ENCODE peak calls at places on chromosomes 16 and 17, in five cellular contexts. X is neural progenitor cell; R is sigmoid colon; P is CD8-positive, alpha-beta T cell; Q is thoracic aorta. Z is an unnamed sample.
A peak's percentile ranks its signal among the peaks of the same experiment; 100 is the strongest.

GRCh38 chr17:71084219-71084618 is 914.9 kb downstream of the KCNJ2 start:
- DNase-seq in P (no peak), X (peak; percentile 71), Q (no peak), R (no peak), Z (no peak)

GRCh38 chr17:17183744-17184143 is 22.4 kb downstream of the PLD6 start:
- DNase-seq in R (no peak), Q (no peak), X (no peak), P (no peak), Z (no peak)

GRCh38 chr17:75173526-75173925 is 9.2 kb downstream of the SUMO2 start:
- DNase-seq in P (no peak), X (no peak), Q (no peak), R (no peak), Z (no peak)

GRCh38 chr17:60311936-60312335 is 80.0 kb downstream of the USP32 start:
- DNase-seq in Q (no peak), X (no peak), R (no peak), P (no peak), Z (no peak)

GRCh38 chr16:87135631-87136030 is 181.6 kb downstream of the C16orf95 start:
- DNase-seq in P (no peak), Q (no peak), R (peak; percentile 27), X (no peak), Z (no peak)

GRCh38 chr16:85898521-85899442 is at the start of gene IRF8:
- DNase-seq in P (peak; percentile 35), R (peak; percentile 87), Q (no peak), X (peak; percentile 90), Z (no peak)

GRCh38 chr17:15263206-15263579 is 1.9 kb downstream of the PMP22 start:
- DNase-seq in P (no peak), Q (peak; percentile 81), X (peak; percentile 73), R (peak; percentile 98), Z (peak; percentile 97)

GRCh38 chr16:9099131-9099625 is 7.7 kb downstream of the HAPSTR1 start:
- DNase-seq in P (no peak), Q (no peak), R (no peak), X (no peak), Z (no peak)

GRCh38 chr17:29086628-29087332 is 43.8 kb downstream of the PIPOX start:
- DNase-seq in R (no peak), X (peak; percentile 50), Q (no peak), P (no peak), Z (no peak)

GRCh38 chr16:85123891-85124635 is 11.8 kb upstream of the CIBAR2 start:
- DNase-seq in Q (peak; percentile 64), X (peak; percentile 40), P (no peak), R (peak; percentile 86), Z (peak; percentile 96)

GRCh38 chr16:8622315-8622656 is 788 bp downstream of the METTL22 start:
- DNase-seq in R (no peak), Q (no peak), P (no peak), X (no peak), Z (no peak)

GRCh38 chr16:31010943-31011342 is 505 bp upstream of the STX1B start:
- DNase-seq in Q (no peak), P (no peak), X (no peak), R (no peak), Z (no peak)

GRCh38 chr17:49016775-49017463 is 19.7 kb downstream of the IGF2BP1 start:
- DNase-seq in X (no peak), R (no peak), P (no peak), Q (no peak), Z (no peak)

GRCh38 chr17:2181206-2181983 is 122.2 kb downstream of the SMG6 start:
- DNase-seq in Q (peak; percentile 71), X (peak; percentile 38), P (no peak), R (peak; percentile 94), Z (peak; percentile 92)

GRCh38 chr17:55433629-55434422 is 12.2 kb upstream of the MMD start:
- DNase-seq in Q (no peak), R (peak; percentile 83), X (no peak), P (no peak), Z (no peak)

GRCh38 chr17:45218895-45219661 is 2.6 kb upstream of the FMNL1 start:
- DNase-seq in Q (peak; percentile 72), P (peak; percentile 79), R (peak; percentile 90), X (peak; percentile 86), Z (no peak)

GRCh38 chr17:62765351-62765750 is 42.8 kb downstream of the MARCHF10 start:
- DNase-seq in P (no peak), R (no peak), X (peak; percentile 50), Q (no peak), Z (no peak)

DNA sequence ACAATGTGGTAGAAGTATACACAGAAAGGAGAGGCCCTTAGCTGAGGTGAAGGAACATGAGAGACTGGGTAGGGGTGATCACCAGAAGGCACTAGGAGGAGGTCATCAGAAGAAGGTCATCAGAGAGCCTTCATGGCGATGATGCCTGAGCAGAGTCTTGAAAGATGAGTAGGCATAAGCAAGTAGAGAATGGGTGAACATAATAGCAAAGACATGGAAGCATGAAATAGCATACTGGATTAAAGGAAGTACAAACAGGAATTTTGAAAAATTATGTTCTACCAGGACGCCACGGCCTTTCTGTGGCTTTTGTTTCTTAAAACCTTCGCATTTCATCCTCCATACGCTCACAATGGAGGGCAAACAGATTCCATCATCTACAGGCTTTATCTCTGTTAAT is 2.9 kb downstream of the IKZF3 start:
- DNase-seq in X (no peak), P (no peak), Q (no peak), R (no peak), Z (no peak)
- H3K4me3 ChIP-seq in X (no peak overlapping the region), P (peak overlapping the region; percentile 33), Q (no peak overlapping the region), R (no peak overlapping the region), Z (no peak overlapping the region)

GRCh38 chr16:66695474-66695934 is 1.0 kb downstream of the CMTM4 start:
- DNase-seq in X (no peak), R (no peak), P (no peak), Q (no peak), Z (no peak)

GRCh38 chr16:66693088-66693487 is 3.5 kb downstream of the CMTM4 start:
- DNase-seq in P (no peak), Q (no peak), R (peak; percentile 17), X (no peak), Z (no peak)

GRCh38 chr16:66698046-66698445 is 1.5 kb upstream of the CMTM4 start:
- DNase-seq in P (no peak), X (no peak), Q (no peak), R (peak; percentile 46), Z (no peak)

GRCh38 chr16:66696669-66697630 is at the start of gene CMTM4:
- DNase-seq in X (peak; percentile 97), P (peak; percentile 48), Q (peak; percentile 24), R (peak; percentile 93), Z (peak; percentile 89)

DNA sequence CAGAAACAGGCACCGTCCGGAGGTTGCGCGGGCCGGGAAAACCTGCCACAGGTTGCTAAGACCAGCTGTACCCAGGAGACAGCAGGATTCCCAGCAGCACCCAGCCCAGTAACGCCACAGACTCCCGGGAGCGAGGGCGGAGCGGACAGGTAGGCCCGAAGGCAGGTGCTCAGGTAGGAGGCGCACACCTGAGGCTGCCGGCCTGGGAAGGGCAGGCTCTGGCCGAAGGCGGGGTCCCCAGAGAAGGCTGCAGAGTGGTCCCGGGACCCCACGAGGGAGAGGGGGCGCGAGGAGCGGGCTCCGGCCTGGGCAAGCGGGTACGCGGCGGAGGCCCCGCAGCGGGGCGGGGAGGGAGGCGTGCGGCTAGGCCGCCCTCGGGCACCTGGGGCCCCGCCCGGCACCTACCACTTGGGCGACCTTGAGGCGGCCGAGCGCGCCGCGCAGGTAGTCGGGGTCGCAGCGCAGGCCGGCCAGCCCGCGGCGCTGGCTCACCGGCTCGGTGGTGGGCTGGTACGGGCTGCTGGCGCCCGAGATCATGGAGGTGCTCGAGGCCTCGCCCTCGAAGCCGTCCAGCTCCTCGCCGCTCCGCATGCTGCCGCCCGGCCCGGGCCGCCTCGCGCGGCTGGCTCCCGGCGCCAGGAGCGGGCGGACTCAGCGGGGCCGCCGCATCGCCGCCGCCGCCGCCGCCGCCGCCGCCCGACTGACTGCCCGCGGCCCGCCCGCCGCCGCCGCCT is 441 bp downstream of the CMTM4 start:
- DNase-seq in R (peak; percentile 67), Q (no peak), X (peak; percentile 21), P (no peak), Z (no peak)
- H3K27ac ChIP-seq in R (peak overlapping the region; percentile 72), Q (no peak overlapping the region), X (no peak overlapping the region), P (no peak overlapping the region), Z (peak overlapping the region; percentile 87)

GRCh38 chr16:55835578-55835977 is 2.7 kb upstream of the CES1 start:
- DNase-seq in Q (no peak), X (no peak), P (no peak), R (peak; percentile 77), Z (no peak)

GRCh38 chr16:55830658-55831294 is 2.1 kb downstream of the CES1 start:
- DNase-seq in Q (no peak), R (no peak), P (no peak), X (no peak), Z (peak; percentile 36)

GRCh38 chr16:55832788-55833583 is at the start of gene CES1:
- DNase-seq in R (peak; percentile 78), Q (no peak), P (no peak), X (peak; percentile 88), Z (peak; percentile 76)

GRCh38 chr16:55834044-55834443 is 1.1 kb upstream of the CES1 start:
- DNase-seq in Q (no peak), R (no peak), P (no peak), X (no peak), Z (no peak)

GRCh38 chr16:55832425-55832787 is 490 bp downstream of the CES1 start:
- DNase-seq in R (no peak), P (no peak), Q (no peak), X (no peak), Z (no peak)
- H3K4me3 ChIP-seq in R (peak overlapping the region; percentile 42), P (no peak overlapping the region), Q (no peak overlapping the region), X (no peak overlapping the region), Z (peak overlapping the region; percentile 40)

GRCh38 chr16:1913327-1914083 is 4.7 kb downstream of the HS3ST6 start:
- DNase-seq in P (no peak), R (no peak), X (peak; percentile 1), Q (no peak), Z (no peak)
- H3K27ac ChIP-seq in P (no peak overlapping the region), R (no peak overlapping the region), X (no peak overlapping the region), Q (no peak overlapping the region), Z (no peak overlapping the region)

GRCh38 chr17:348692-349425 is 3.7 kb downstream of the RPH3AL start:
- DNase-seq in X (peak; percentile 47), Q (no peak), P (no peak), R (peak; percentile 86), Z (no peak)

GRCh38 chr17:347309-347708 is 5.3 kb downstream of the RPH3AL start:
- DNase-seq in Q (no peak), R (no peak), X (no peak), P (no peak), Z (no peak)

GRCh38 chr17:343875-344752 is 8.5 kb downstream of the RPH3AL start:
- DNase-seq in P (no peak), Q (no peak), X (no peak), R (no peak), Z (no peak)

GRCh38 chr17:348012-348411 is 4.6 kb downstream of the RPH3AL start:
- DNase-seq in X (no peak), R (no peak), Q (no peak), P (no peak), Z (no peak)

GRCh38 chr17:345992-346785 is 6.4 kb downstream of the RPH3AL start:
- DNase-seq in Q (no peak), P (no peak), X (no peak), R (no peak), Z (no peak)
- H3K4me3 ChIP-seq in Q (no peak overlapping the region), P (no peak overlapping the region), X (no peak overlapping the region), R (no peak overlapping the region), Z (no peak overlapping the region)

GRCh38 chr17:5580367-5580766 is 3.9 kb downstream of the NLRP1 start:
- DNase-seq in X (no peak), R (no peak), P (no peak), Q (no peak), Z (no peak)
- H3K27ac ChIP-seq in X (no peak overlapping the region), R (no peak overlapping the region), P (no peak overlapping the region), Q (no peak overlapping the region), Z (no peak overlapping the region)

GRCh38 chr16:89248196-89249005 is 30.9 kb downstream of the ZNF778 start:
- DNase-seq in P (no peak), Q (no peak), R (no peak), X (no peak), Z (no peak)
- H3K4me3 ChIP-seq in P (peak overlapping the region; percentile 48), Q (peak overlapping the region; percentile 76), R (peak overlapping the region; percentile 54), X (peak overlapping the region; percentile 64), Z (peak overlapping the region; percentile 72)